ENCODE peak calls at places on chromosomes 13 and 19, in six cellular contexts. One of them, this sample, is unnamed.

GRCh38 chr13:52348983-52349780 is 56.8 kb downstream of the THSD1 start:
- DNase-seq in fibroblast of lung: peak
- DNase-seq in epithelial cell of esophagus: peak
- DNase-seq in HL-60: no peak
- DNase-seq in left lung: no peak
- DNase-seq in thoracic aorta: no peak
- DNase-seq in this sample: peak

GRCh38 chr13:72820898-72821279 is 39.0 kb downstream of the PIBF1 start:
- DNase-seq in fibroblast of lung: no peak
- DNase-seq in epithelial cell of esophagus: no peak
- DNase-seq in HL-60: no peak
- DNase-seq in left lung: no peak
- DNase-seq in thoracic aorta: no peak
- DNase-seq in this sample: no peak

GRCh38 chr13:97224544-97225324 is 2.6 kb downstream of the MBNL2 start:
- DNase-seq in fibroblast of lung: peak
- DNase-seq in epithelial cell of esophagus: peak
- DNase-seq in HL-60: no peak
- DNase-seq in left lung: no peak
- DNase-seq in thoracic aorta: no peak
- DNase-seq in this sample: peak

GRCh38 chr19:50657672-50658437 is 8.6 kb downstream of the C19orf81 start:
- DNase-seq in fibroblast of lung: peak
- DNase-seq in epithelial cell of esophagus: peak
- DNase-seq in HL-60: peak
- DNase-seq in left lung: peak
- DNase-seq in thoracic aorta: peak
- DNase-seq in this sample: peak

GRCh38 chr13:51907040-51907732 is 45.4 kb downstream of the CCDC70 start:
- DNase-seq in fibroblast of lung: no peak
- DNase-seq in epithelial cell of esophagus: no peak
- DNase-seq in HL-60: peak
- DNase-seq in left lung: no peak
- DNase-seq in thoracic aorta: no peak
- DNase-seq in this sample: no peak

GRCh38 chr19:54114340-54114826 is 1.1 kb downstream of the TFPT start:
- DNase-seq in fibroblast of lung: peak
- DNase-seq in epithelial cell of esophagus: peak
- DNase-seq in HL-60: peak
- DNase-seq in left lung: peak
- DNase-seq in thoracic aorta: no peak
- DNase-seq in this sample: no peak

GRCh38 chr13:31768351-31768750 is 29.0 kb downstream of the RXFP2 start:
- DNase-seq in fibroblast of lung: no peak
- DNase-seq in epithelial cell of esophagus: no peak
- DNase-seq in HL-60: no peak
- DNase-seq in left lung: no peak
- DNase-seq in thoracic aorta: no peak
- DNase-seq in this sample: no peak

GRCh38 chr13:31234729-31235128 is 35.0 kb downstream of the B3GLCT start:
- DNase-seq in fibroblast of lung: no peak
- DNase-seq in epithelial cell of esophagus: peak
- DNase-seq in HL-60: no peak
- DNase-seq in left lung: no peak
- DNase-seq in thoracic aorta: no peak
- DNase-seq in this sample: no peak

GRCh38 chr13:94239135-94239534 is 240.3 kb downstream of the DCT start:
- DNase-seq in fibroblast of lung: peak
- DNase-seq in epithelial cell of esophagus: peak
- DNase-seq in HL-60: no peak
- DNase-seq in left lung: no peak
- DNase-seq in thoracic aorta: no peak
- DNase-seq in this sample: no peak

GRCh38 chr19:18857223-18857622 is 25.5 kb downstream of the UPF1 start:
- DNase-seq in fibroblast of lung: no peak
- DNase-seq in epithelial cell of esophagus: no peak
- DNase-seq in HL-60: no peak
- DNase-seq in left lung: no peak
- DNase-seq in thoracic aorta: no peak
- DNase-seq in this sample: no peak

GRCh38 chr13:77918391-77919261 is at the start of gene EDNRB:
- DNase-seq in fibroblast of lung: peak
- DNase-seq in epithelial cell of esophagus: peak
- DNase-seq in HL-60: no peak
- DNase-seq in left lung: peak
- DNase-seq in thoracic aorta: no peak
- DNase-seq in this sample: no peak

GRCh38 chr19:55251296-55252081 is 7.3 kb downstream of the PPP6R1 start:
- DNase-seq in fibroblast of lung: no peak
- DNase-seq in epithelial cell of esophagus: peak
- DNase-seq in HL-60: no peak
- DNase-seq in left lung: peak
- DNase-seq in thoracic aorta: no peak
- DNase-seq in this sample: peak

GRCh38 chr19:39481229-39481545 is 549 bp downstream of the TIMM50 start:
- DNase-seq in fibroblast of lung: no peak
- DNase-seq in epithelial cell of esophagus: no peak
- DNase-seq in HL-60: no peak
- DNase-seq in left lung: no peak
- DNase-seq in thoracic aorta: no peak
- DNase-seq in this sample: no peak

GRCh38 chr13:99289674-99290337 is 17.4 kb downstream of the GPR183 start:
- DNase-seq in fibroblast of lung: no peak
- DNase-seq in epithelial cell of esophagus: peak
- DNase-seq in HL-60: no peak
- DNase-seq in left lung: no peak
- DNase-seq in thoracic aorta: no peak
- DNase-seq in this sample: no peak

GRCh38 chr13:22235285-22235949 is 564.5 kb downstream of the FGF9 start:
- DNase-seq in fibroblast of lung: no peak
- DNase-seq in epithelial cell of esophagus: no peak
- DNase-seq in HL-60: no peak
- DNase-seq in left lung: no peak
- DNase-seq in thoracic aorta: no peak
- DNase-seq in this sample: no peak

GRCh38 chr13:85853161-85853894 is 54.1 kb upstream of the SLITRK6 start:
- DNase-seq in fibroblast of lung: no peak
- DNase-seq in epithelial cell of esophagus: no peak
- DNase-seq in HL-60: no peak
- DNase-seq in left lung: no peak
- DNase-seq in thoracic aorta: no peak
- DNase-seq in this sample: no peak

GRCh38 chr19:34985249-34986022 is 14.7 kb upstream of the GRAMD1A start:
- DNase-seq in fibroblast of lung: peak
- DNase-seq in epithelial cell of esophagus: peak
- DNase-seq in HL-60: no peak
- DNase-seq in left lung: no peak
- DNase-seq in thoracic aorta: no peak
- DNase-seq in this sample: no peak

GRCh38 chr13:27830010-27830409 is 37.7 kb downstream of the GSX1 start:
- DNase-seq in fibroblast of lung: peak
- DNase-seq in epithelial cell of esophagus: peak
- DNase-seq in HL-60: peak
- DNase-seq in left lung: peak
- DNase-seq in thoracic aorta: peak
- DNase-seq in this sample: peak

GRCh38 chr13:57128909-57129308 is 11.8 kb upstream of the PRR20A start:
- DNase-seq in fibroblast of lung: no peak
- DNase-seq in epithelial cell of esophagus: no peak
- DNase-seq in HL-60: no peak
- DNase-seq in left lung: no peak
- DNase-seq in thoracic aorta: no peak
- DNase-seq in this sample: peak

GRCh38 chr13:98576963-98577822 is at the start of gene STK24:
- DNase-seq in fibroblast of lung: peak
- DNase-seq in epithelial cell of esophagus: peak
- DNase-seq in HL-60: no peak
- DNase-seq in left lung: peak
- DNase-seq in thoracic aorta: no peak
- DNase-seq in this sample: peak

GRCh38 chr19:39416626-39417120 is 4.2 kb downstream of the PLEKHG2 start:
- DNase-seq in fibroblast of lung: no peak
- DNase-seq in epithelial cell of esophagus: no peak
- DNase-seq in HL-60: no peak
- DNase-seq in left lung: no peak
- DNase-seq in thoracic aorta: no peak
- DNase-seq in this sample: no peak

GRCh38 chr13:81874681-81875661 is 1534.0 kb upstream of the SPRY2 start:
- DNase-seq in fibroblast of lung: no peak
- DNase-seq in epithelial cell of esophagus: peak
- DNase-seq in HL-60: no peak
- DNase-seq in left lung: no peak
- DNase-seq in thoracic aorta: no peak
- DNase-seq in this sample: peak

DNA sequence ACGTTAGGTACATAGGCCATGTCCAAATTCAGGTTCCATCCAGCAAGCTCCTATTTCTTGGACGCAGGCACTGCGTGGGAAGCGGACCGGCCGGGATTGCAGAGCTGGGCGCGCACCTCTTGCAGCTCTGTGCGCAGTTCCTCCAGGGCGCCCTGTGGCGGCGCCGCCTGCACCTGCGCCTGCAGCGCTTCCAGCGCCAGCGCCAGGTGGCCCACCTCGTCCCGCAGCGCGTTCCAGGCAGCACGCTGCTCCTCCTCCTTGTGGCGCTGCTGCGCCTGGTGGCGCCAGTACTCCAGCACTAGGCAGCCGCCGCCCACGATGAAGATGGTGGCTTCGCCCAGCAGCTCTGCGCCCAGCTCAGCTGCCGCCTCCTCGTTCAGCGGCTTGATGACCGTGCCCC is 31.1 kb downstream of the OPA3 start:
- DNase-seq in fibroblast of lung: no peak
- DNase-seq in epithelial cell of esophagus: peak
- DNase-seq in HL-60: no peak
- DNase-seq in left lung: no peak
- DNase-seq in thoracic aorta: no peak
- DNase-seq in this sample: no peak
- TF ChIP-seq CTCF in fibroblast of lung: no peak
- TF ChIP-seq CTCF in epithelial cell of esophagus: peak
- TF ChIP-seq CTCF in HL-60: no peak
- TF ChIP-seq CTCF in left lung: no peak
- TF ChIP-seq CTCF in thoracic aorta: no peak
- TF ChIP-seq CTCF in this sample: no peak

GRCh38 chr19:1979642-1980041 is 35.9 kb downstream of the BTBD2 start:
- DNase-seq in fibroblast of lung: no peak
- DNase-seq in epithelial cell of esophagus: no peak
- DNase-seq in HL-60: no peak
- DNase-seq in left lung: no peak
- DNase-seq in thoracic aorta: no peak
- DNase-seq in this sample: no peak
- TF ChIP-seq CTCF in fibroblast of lung: no peak
- TF ChIP-seq CTCF in epithelial cell of esophagus: no peak
- TF ChIP-seq CTCF in HL-60: no peak
- TF ChIP-seq CTCF in left lung: no peak
- TF ChIP-seq CTCF in thoracic aorta: no peak
- TF ChIP-seq CTCF in this sample: no peak

DNA sequence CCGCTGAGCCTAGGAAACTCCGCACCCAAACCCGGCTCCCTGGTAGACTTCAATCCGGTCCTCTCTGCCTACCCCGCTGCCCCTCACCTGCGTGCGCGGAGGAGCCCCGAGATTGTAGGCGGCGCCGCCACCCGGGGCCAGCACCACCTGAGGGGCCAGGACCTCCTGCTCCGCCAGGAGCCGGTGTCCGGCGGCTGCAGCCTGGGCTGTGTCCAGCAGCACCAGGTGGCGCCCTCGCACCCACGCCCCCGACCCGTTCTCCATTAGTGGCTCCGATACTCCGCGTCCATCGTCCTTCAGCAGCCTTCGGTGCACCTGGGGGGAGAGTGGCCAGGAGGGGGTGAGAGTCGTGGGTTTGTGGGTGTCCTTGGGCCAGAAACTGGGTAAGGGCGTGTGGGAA is 18.5 kb downstream of the MAN2B1 start:
- DNase-seq in fibroblast of lung: no peak
- DNase-seq in epithelial cell of esophagus: no peak
- DNase-seq in HL-60: no peak
- DNase-seq in left lung: peak
- DNase-seq in thoracic aorta: no peak
- DNase-seq in this sample: no peak
- TF ChIP-seq CTCF in fibroblast of lung: no peak
- TF ChIP-seq CTCF in epithelial cell of esophagus: no peak
- TF ChIP-seq CTCF in HL-60: no peak
- TF ChIP-seq CTCF in left lung: peak
- TF ChIP-seq CTCF in thoracic aorta: no peak
- TF ChIP-seq CTCF in this sample: no peak

DNA sequence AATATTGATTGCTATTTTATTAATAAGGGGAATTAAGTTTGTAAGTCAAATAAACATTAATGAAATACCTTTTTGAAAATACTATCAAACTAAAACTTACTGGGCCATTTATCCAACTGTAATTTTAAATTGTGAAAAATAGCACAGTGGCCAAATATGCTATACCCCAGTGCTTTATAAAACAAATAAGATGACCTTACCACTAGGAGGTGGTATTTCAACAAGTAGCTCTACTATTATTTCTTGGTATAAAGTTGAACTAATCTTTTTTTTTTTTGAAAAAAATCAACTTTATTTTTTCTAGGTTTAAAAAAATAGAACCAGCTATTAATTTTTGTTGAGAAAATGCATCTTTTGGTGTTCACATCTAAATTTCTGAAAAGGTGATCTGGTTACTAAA is 14.7 kb downstream of the LACC1 start:
- DNase-seq in fibroblast of lung: peak
- DNase-seq in epithelial cell of esophagus: no peak
- DNase-seq in HL-60: no peak
- DNase-seq in left lung: no peak
- DNase-seq in thoracic aorta: no peak
- DNase-seq in this sample: no peak
- TF ChIP-seq CTCF in fibroblast of lung: no peak
- TF ChIP-seq CTCF in epithelial cell of esophagus: no peak
- TF ChIP-seq CTCF in HL-60: no peak
- TF ChIP-seq CTCF in left lung: no peak
- TF ChIP-seq CTCF in thoracic aorta: no peak
- TF ChIP-seq CTCF in this sample: peak